ENCODE peak calls at places on chromosomes 4 and X, in ten cellular contexts. Y is GM23248; Q is CD4-positive, CD25-positive, alpha-beta regulatory T cell; A is CD8-positive, alpha-beta memory T cell; H is right lobe of liver; V is neural progenitor cell; I is stomach; X is AG04450; K is upper lobe of left lung; O is effector memory CD4-positive, alpha-beta T cell. D is an unnamed sample.
A peak's percentile ranks its signal among the peaks of the same experiment; 100 is the strongest.

GRCh38 chr4:175671491-175671934 is 140.6 kb downstream of the GPM6A start:
- DNase-seq in A (no peak), X (no peak), K (no peak), Q (no peak), V (peak; percentile 73), Y (no peak), I (no peak), H (no peak), O (no peak), D (no peak)

GRCh38 chr4:186669159-186669720 is 54.4 kb downstream of the FAT1 start:
- DNase-seq in O (no peak), Q (no peak), H (no peak), Y (peak; percentile 75), X (peak; percentile 34), A (no peak), I (no peak), K (peak; percentile 38), V (peak; percentile 41), D (no peak)

GRCh38 chrX:70219938-70220764 is 14.3 kb upstream of the AWAT1 start:
- DNase-seq in O (no peak), I (no peak), Q (no peak), A (no peak), H (peak; percentile 63), K (no peak), V (no peak), X (no peak), Y (peak; percentile 59), D (no peak)

GRCh38 chr4:24262084-24262483 is 322.3 kb downstream of the DHX15 start:
- DNase-seq in K (no peak), Q (no peak), X (no peak), O (no peak), I (no peak), Y (no peak), H (no peak), A (no peak), V (no peak), D (no peak)

GRCh38 chrX:24148535-24149345 is 789 bp upstream of the ZFX start:
- DNase-seq in Y (peak; percentile 72), A (no peak), K (no peak), H (no peak), Q (peak; percentile 12), O (no peak), X (no peak), V (no peak), I (no peak), D (no peak)

GRCh38 chrX:47539860-47540259 is 21.1 kb upstream of the ARAF start:
- DNase-seq in V (no peak), O (no peak), K (no peak), H (no peak), Y (peak; percentile 9), I (no peak), Q (no peak), X (no peak), A (no peak), D (no peak)

GRCh38 chrX:74363914-74364313 is 57.4 kb upstream of the SLC16A2 start:
- DNase-seq in O (no peak), I (no peak), H (no peak), Q (no peak), X (no peak), V (no peak), K (no peak), Y (no peak), A (no peak), D (no peak)

GRCh38 chrX:122582280-122582679 is 601.8 kb upstream of the GRIA3 start:
- DNase-seq in Y (peak; percentile 49), H (no peak), O (no peak), I (no peak), A (no peak), K (no peak), Q (no peak), V (no peak), X (no peak), D (no peak)

GRCh38 chrX:78455901-78456300 is 128.5 kb upstream of the CYSLTR1 start:
- DNase-seq in H (no peak), O (no peak), Q (no peak), I (no peak), V (no peak), K (no peak), Y (peak; percentile 39), X (no peak), A (no peak), D (no peak)

DNA sequence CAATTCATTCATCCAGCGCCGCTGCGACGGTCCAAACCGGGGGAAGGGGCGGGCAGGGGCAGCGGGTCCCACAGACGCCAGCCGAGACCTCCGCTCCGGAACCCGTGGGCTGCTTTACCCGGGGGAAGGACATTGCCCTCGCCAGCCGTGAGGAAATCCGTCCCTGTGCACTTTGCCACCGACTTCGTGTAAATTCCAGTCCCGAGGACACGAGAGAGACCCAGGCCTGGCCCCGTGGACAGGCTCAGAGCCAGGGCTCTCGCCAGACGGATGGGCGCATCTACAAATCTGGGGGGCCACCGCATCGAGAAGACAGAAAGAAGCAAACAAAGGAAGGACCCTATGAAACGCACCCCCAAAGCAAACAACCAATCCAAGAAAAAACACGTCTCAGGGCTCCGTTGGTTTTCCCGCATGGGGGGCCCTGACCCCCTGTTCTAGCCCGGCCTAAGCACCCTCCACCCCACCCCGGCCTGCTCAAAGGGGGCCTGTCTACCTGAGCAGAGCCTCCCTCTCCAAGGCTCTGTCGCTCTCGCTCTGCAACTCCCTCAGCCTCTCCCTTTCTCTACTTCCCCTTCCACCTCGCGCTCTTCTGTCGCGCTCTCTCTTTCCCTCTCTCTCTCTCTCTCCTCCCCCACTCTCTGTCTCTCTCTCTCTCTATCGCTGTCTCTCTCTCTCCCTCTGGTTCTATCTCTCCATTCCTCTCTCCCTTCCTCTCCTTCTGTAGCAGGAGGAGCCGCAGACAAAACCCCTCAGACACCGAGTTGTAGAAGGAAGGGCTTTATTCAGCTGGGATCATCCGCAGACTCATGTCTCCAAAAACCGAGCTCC is 11.3 kb downstream of the FRG2 start:
- DNase-seq in A (no peak), H (no peak), Y (peak; percentile 9), Q (no peak), K (no peak), I (no peak), O (no peak), V (peak; percentile 12), X (no peak), D (no peak)
- H3K27me3 ChIP-seq in A (peaks cover 21% of the 10 kb centered on the region), H (no peaks in the 10 kb centered on the region), Y (peaks cover 54% of the 10 kb centered on the region), Q (peaks cover 6% of the 10 kb centered on the region), K (peaks cover 26% of the 10 kb centered on the region), I (peaks cover 93% of the 10 kb centered on the region), O (peaks cover 14% of the 10 kb centered on the region), V (peaks cover 83% of the 10 kb centered on the region), X (peaks cover 54% of the 10 kb centered on the region), D (peaks cover 84% of the 10 kb centered on the region)

DNA sequence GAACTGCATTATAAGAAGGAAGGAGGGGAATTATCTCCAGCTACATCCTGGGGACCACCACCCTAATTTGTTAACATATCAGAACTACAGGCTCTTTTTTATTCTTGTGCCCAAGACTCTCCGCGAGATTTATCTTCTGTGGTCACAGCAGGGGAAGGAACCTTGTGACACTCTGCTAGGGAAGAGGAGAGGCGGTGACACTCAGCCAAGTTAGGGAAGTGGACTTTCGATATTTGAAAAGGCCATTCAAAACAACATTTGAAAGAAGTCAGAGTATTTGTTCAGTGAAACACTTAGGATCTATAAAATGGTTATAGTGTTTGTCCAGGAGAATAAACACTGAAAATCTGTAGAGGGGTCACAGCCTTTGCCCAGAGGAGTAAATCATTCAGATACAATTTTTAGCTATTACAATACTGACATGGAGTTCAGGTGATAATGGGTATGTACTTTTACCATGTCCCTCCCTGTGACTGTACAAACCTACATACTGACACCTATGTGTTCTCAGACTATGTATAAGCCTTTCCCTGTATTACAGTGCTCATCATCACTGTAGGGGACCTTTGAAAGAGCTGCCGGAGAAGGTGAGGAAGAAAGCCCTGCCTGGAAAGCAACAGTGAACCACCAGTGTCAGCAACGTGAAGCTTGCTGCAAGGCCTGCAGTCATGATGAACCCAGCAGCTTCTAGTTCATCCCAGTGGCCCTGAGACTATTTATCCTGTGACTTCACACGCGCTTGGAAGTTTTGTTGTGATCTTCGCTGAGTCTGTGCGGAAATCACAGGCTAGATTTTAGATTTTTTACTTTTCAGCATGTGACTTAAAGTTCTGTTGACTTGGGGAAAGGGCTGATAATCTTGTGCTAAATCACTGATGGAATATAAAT is 8.5 kb upstream of the PTTG2 start:
- DNase-seq in V (no peak), O (no peak), I (no peak), K (no peak), Y (no peak), H (no peak), A (no peak), X (no peak), Q (no peak), D (no peak)
- H3K27ac ChIP-seq in V (no peak overlapping the region), O (no peak overlapping the region), I (no peak overlapping the region), K (no peak overlapping the region), Y (no peak overlapping the region), H (no peak overlapping the region), A (no peak overlapping the region), X (no peak overlapping the region), Q (no peak overlapping the region), D (no peak overlapping the region)

GRCh38 chrX:106000203-106000602 is 38.3 kb downstream of the SERPINA7 start:
- DNase-seq in O (no peak), A (no peak), X (no peak), I (no peak), V (no peak), K (no peak), Y (no peak), H (no peak), Q (no peak), D (no peak)
- H3K27me3 ChIP-seq in O (no peaks in the 10 kb centered on the region), A (no peaks in the 10 kb centered on the region), X (no peaks in the 10 kb centered on the region), I (no peaks in the 10 kb centered on the region), V (no peaks in the 10 kb centered on the region), K (no peaks in the 10 kb centered on the region), Y (no peaks in the 10 kb centered on the region), H (no peaks in the 10 kb centered on the region), Q (no peaks in the 10 kb centered on the region), D (no peaks in the 10 kb centered on the region)

GRCh38 chr4:147791341-147791740 is 59.5 kb downstream of the ARHGAP10 start:
- DNase-seq in Q (no peak), Y (no peak), A (no peak), V (no peak), I (no peak), O (no peak), X (no peak), K (peak; percentile 56), H (no peak), D (no peak)
- H3K27ac ChIP-seq in Q (no peak overlapping the region), Y (no peak overlapping the region), A (no peak overlapping the region), V (no peak overlapping the region), I (no peak overlapping the region), O (no peak overlapping the region), X (no peak overlapping the region), K (no peak overlapping the region), H (no peak overlapping the region), D (no peak overlapping the region)

GRCh38 chrX:146755214-146755613 is 54.4 kb upstream of the CXorf51B start:
- DNase-seq in I (no peak), X (no peak), O (no peak), H (no peak), Q (no peak), Y (no peak), V (no peak), K (no peak), A (no peak), D (no peak)
- H3K27me3 ChIP-seq in I (no peaks in the 10 kb centered on the region), X (no peaks in the 10 kb centered on the region), O (no peaks in the 10 kb centered on the region), H (no peaks in the 10 kb centered on the region), Q (no peaks in the 10 kb centered on the region), Y (no peaks in the 10 kb centered on the region), V (no peaks in the 10 kb centered on the region), K (no peaks in the 10 kb centered on the region), A (no peaks in the 10 kb centered on the region), D (no peaks in the 10 kb centered on the region)

GRCh38 chr4:77001907-77002306 is 52.4 kb downstream of the SEPTIN11 start:
- DNase-seq in I (no peak), Y (peak; percentile 76), X (no peak), V (peak; percentile 46), H (no peak), Q (no peak), O (no peak), A (no peak), K (no peak), D (no peak)
- H3K27ac ChIP-seq in I (no peak overlapping the region), Y (peak overlapping the region; percentile 43), X (peak overlapping the region; percentile 69), V (peak overlapping the region; percentile 80), H (peak overlapping the region; percentile 24), Q (no peak overlapping the region), O (no peak overlapping the region), A (no peak overlapping the region), K (no peak overlapping the region), D (no peak overlapping the region)

GRCh38 chr4:13524504-13525243 is 19.6 kb downstream of the NKX3-2 start:
- DNase-seq in Y (peak; percentile 36), Q (no peak), H (no peak), O (no peak), A (no peak), K (peak; percentile 70), I (no peak), V (no peak), X (no peak), D (no peak)
- H3K27me3 ChIP-seq in Y (peaks cover 95% of the 10 kb centered on the region), Q (peaks cover 53% of the 10 kb centered on the region), H (peaks cover 32% of the 10 kb centered on the region), O (peaks cover 79% of the 10 kb centered on the region), A (peaks cover 73% of the 10 kb centered on the region), K (peaks cover 16% of the 10 kb centered on the region), I (peaks cover 98% of the 10 kb centered on the region), V (peaks cover 100% of the 10 kb centered on the region), X (peaks cover 91% of the 10 kb centered on the region), D (peaks cover 98% of the 10 kb centered on the region)